ENCODE peak calls at places on chromosome 13, in six cellular contexts. I, F, K, E, W and Q are unnamed samples.

GRCh38 chr13:114078501-114079451 is 53.6 kb downstream of the RASA3 start:
- DNase-seq in I (no peak), F (no peak), K (no peak), E (no peak), W (no peak), Q (peak; percentile 63)

GRCh38 chr13:26021956-26022355 is 29.9 kb downstream of the SHISA2 start:
- DNase-seq in I (no peak), F (no peak), K (no peak), E (no peak), W (no peak), Q (no peak)

GRCh38 chr13:77714119-77714755 is 16.8 kb downstream of the SLAIN1 start:
- DNase-seq in I (no peak), F (no peak), K (no peak), E (no peak), W (no peak), Q (no peak)

GRCh38 chr13:41426047-41426446 is 31.3 kb upstream of the RGCC start:
- DNase-seq in I (no peak), F (no peak), K (no peak), E (no peak), W (no peak), Q (no peak)

GRCh38 chr13:42807866-42808265 is 26.5 kb downstream of the FAM216B start:
- DNase-seq in I (peak; percentile 10), F (no peak), K (no peak), E (no peak), W (no peak), Q (peak; percentile 35)

GRCh38 chr13:100392709-100393630 is 195.6 kb downstream of the GGACT start:
- DNase-seq in I (peak; percentile 94), F (peak; percentile 80), K (peak; percentile 71), E (no peak), W (peak; percentile 75), Q (peak; percentile 96)

GRCh38 chr13:101709952-101710351 is 257.5 kb downstream of the ITGBL1 start:
- DNase-seq in I (peak; percentile 0), F (no peak), K (no peak), E (no peak), W (no peak), Q (no peak)

GRCh38 chr13:24221007-24221406 is 60.5 kb downstream of the SPATA13 start:
- DNase-seq in I (peak; percentile 76), F (no peak), K (no peak), E (no peak), W (peak; percentile 86), Q (no peak)

GRCh38 chr13:45464687-45465453 is at the start of gene COG3:
- DNase-seq in I (peak; percentile 94), F (peak; percentile 94), K (peak; percentile 95), E (peak; percentile 96), W (peak; percentile 95), Q (peak; percentile 98)

GRCh38 chr13:46180393-46180792 is 1.6 kb downstream of the LCP1 start:
- DNase-seq in I (no peak), F (no peak), K (no peak), E (no peak), W (no peak), Q (no peak)

GRCh38 chr13:106083620-106084350 is 451.7 kb downstream of the EFNB2 start:
- DNase-seq in I (peak; percentile 19), F (no peak), K (peak; percentile 32), E (no peak), W (peak; percentile 25), Q (peak; percentile 66)

GRCh38 chr13:30872685-30873443 is 33.2 kb upstream of the MEDAG start:
- DNase-seq in I (no peak), F (peak; percentile 67), K (peak; percentile 39), E (no peak), W (no peak), Q (no peak)
- H3K4me1 ChIP-seq in I (no peaks in the 10 kb centered on the region), F (peaks cover 20% of the 10 kb centered on the region), K (peaks cover 5% of the 10 kb centered on the region), E (no peaks in the 10 kb centered on the region), W (no peaks in the 10 kb centered on the region), Q (peaks cover 4% of the 10 kb centered on the region)

GRCh38 chr13:98998831-98999634 is 21.2 kb upstream of the DOCK9 start:
- DNase-seq in I (no peak), F (no peak), K (no peak), E (peak; percentile 26), W (no peak), Q (no peak)
- H3K27ac ChIP-seq in I (no peak overlapping the region), F (no peak overlapping the region), K (peak overlapping the region; percentile 55), E (no peak overlapping the region), W (no peak overlapping the region), Q (peak overlapping the region; percentile 77)

DNA sequence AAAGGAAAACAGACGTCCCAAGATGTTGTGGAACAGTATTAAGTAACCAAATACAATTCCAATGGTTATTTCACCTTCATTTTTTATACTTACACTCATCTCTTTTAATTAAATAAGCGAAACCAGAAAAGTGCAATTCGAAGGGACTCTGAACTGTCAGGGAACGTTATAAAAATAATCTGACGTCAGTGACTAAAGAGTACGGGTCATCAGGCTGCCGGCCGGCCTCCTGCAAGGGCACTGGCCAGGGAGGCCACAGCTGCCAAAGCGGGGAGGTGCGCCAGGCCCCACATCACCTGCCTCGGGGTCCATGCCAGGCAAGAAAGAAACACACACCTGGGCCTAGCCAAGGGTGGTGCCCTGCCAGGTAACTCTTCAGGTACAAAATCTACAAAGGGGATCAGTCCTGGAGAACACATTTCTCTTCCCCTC is 61.3 kb downstream of the CDADC1 start:
- DNase-seq in I (no peak), F (peak; percentile 43), K (no peak), E (no peak), W (peak; percentile 88), Q (no peak)
- H3K4me1 ChIP-seq in I (peaks cover 17% of the 10 kb centered on the region), F (peaks cover 54% of the 10 kb centered on the region), K (peaks cover 5% of the 10 kb centered on the region), E (no peaks in the 10 kb centered on the region), W (peaks cover 35% of the 10 kb centered on the region), Q (peaks cover 6% of the 10 kb centered on the region)

GRCh38 chr13:110297771-110298170 is 9.2 kb downstream of the COL4A1 start:
- DNase-seq in I (no peak), F (no peak), K (no peak), E (no peak), W (no peak), Q (no peak)
- H3K27ac ChIP-seq in I (no peak overlapping the region), F (no peak overlapping the region), K (peak overlapping the region; percentile 69), E (no peak overlapping the region), W (no peak overlapping the region), Q (no peak overlapping the region)

GRCh38 chr13:98570929-98571372 is 6.0 kb downstream of the STK24 start:
- DNase-seq in I (no peak), F (no peak), K (no peak), E (peak; percentile 53), W (no peak), Q (peak; percentile 64)
- H3K4me1 ChIP-seq in I (peaks cover 60% of the 10 kb centered on the region), F (peaks cover 39% of the 10 kb centered on the region), K (peaks cover 7% of the 10 kb centered on the region), E (peaks cover 90% of the 10 kb centered on the region), W (peaks cover 76% of the 10 kb centered on the region), Q (peaks cover 56% of the 10 kb centered on the region)

DNA sequence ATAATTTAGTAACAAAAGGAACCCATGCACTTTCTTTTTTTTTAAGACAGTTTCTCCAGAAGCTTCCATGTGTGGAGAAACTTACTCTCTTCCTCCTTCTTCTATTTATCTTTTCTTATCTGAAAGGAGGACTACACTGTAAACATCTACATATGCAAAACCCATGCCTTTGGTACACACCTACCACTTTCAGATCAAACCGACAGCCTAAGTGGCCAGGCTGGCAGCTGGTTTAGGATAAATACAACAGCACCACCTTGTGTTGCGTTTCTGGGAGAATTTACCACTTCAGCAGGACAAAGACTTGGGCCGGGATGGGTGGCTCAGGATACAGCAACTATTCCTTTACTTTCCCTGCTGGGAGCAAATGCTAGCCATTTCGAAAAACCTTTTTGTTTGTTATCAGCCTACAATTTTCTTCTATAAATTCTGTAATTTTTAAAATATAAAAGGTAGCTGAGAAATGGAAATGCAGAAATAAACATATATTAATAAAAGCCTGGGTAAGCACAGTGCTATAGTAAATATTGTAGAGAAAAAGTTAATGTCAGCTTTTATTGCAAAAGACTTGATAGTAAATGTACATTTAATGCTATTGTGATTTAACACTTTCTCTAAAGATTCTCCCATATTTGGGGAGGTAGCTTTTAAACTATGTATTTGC is 94.0 kb upstream of the RFC3 start:
- DNase-seq in I (peak; percentile 82), F (peak; percentile 95), K (peak; percentile 86), E (peak; percentile 57), W (peak; percentile 84), Q (peak; percentile 46)
- H3K27ac ChIP-seq in I (no peak overlapping the region), F (peak overlapping the region; percentile 51), K (peak overlapping the region; percentile 77), E (no peak overlapping the region), W (no peak overlapping the region), Q (no peak overlapping the region)

GRCh38 chr13:112776971-112777370 is 87.1 kb downstream of the ATP11A start:
- DNase-seq in I (no peak), F (no peak), K (no peak), E (no peak), W (no peak), Q (no peak)
- H3K4me1 ChIP-seq in I (no peaks in the 10 kb centered on the region), F (no peaks in the 10 kb centered on the region), K (peaks cover 5% of the 10 kb centered on the region), E (no peaks in the 10 kb centered on the region), W (peaks cover 15% of the 10 kb centered on the region), Q (no peaks in the 10 kb centered on the region)

DNA sequence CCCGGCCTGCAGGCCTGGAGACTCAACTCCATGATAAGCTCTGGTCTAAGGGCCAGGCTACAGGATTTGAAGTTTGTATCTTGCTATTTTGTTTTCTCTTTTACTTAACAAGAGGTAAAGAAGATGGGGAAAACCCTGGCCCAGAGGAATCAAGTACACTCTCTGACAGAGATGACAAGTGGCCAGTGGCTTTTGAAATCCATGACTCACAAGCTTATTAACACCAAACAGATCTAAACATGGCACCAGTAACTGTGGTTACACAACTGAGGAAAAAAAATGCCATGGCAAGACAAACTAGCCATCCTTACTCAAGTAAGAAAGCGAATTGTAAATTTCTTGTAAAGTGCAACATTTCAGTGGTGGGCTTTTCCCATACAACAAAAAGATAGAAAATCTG is 72.6 kb upstream of the SERTM1 start:
- DNase-seq in I (no peak), F (no peak), K (no peak), E (no peak), W (no peak), Q (no peak)
- H3K27ac ChIP-seq in I (no peak overlapping the region), F (no peak overlapping the region), K (no peak overlapping the region), E (no peak overlapping the region), W (no peak overlapping the region), Q (no peak overlapping the region)